ENCODE peak calls at places on chromosomes 7 and 10, in four cellular contexts. W, M, Q and X are unnamed samples.

GRCh38 chr7:39125849-39126248 is 148.1 kb downstream of the POU6F2 start:
- DNase-seq in W (no peak), M (no peak), Q (no peak), X (peak; percentile 23)

GRCh38 chr7:136324073-136324704 is 347.0 kb upstream of the MTPN start:
- DNase-seq in W (no peak), M (no peak), Q (no peak), X (no peak)

GRCh38 chr10:77245953-77246352 is 391.7 kb downstream of the KCNMA1 start:
- DNase-seq in W (no peak), M (no peak), Q (no peak), X (no peak)

GRCh38 chr7:7742223-7742622 is 23.8 kb upstream of the RPA3 start:
- DNase-seq in W (no peak), M (no peak), Q (peak; percentile 58), X (no peak)

GRCh38 chr7:129845972-129846327 is 106.8 kb downstream of the UBE2H start:
- DNase-seq in W (no peak), M (no peak), Q (no peak), X (no peak)

GRCh38 chr10:13528875-13529713 is at the start of gene BEND7:
- DNase-seq in W (peak; percentile 60), M (peak; percentile 17), Q (peak; percentile 48), X (peak; percentile 35)

GRCh38 chr7:128406147-128406985 is 3.4 kb downstream of the IMPDH1 start:
- DNase-seq in W (no peak), M (no peak), Q (peak; percentile 74), X (peak; percentile 52)

GRCh38 chr7:28674359-28674782 is 262.1 kb downstream of the CREB5 start:
- DNase-seq in W (no peak), M (no peak), Q (no peak), X (peak; percentile 8)

GRCh38 chr7:95687759-95688343 is 84.5 kb upstream of the DYNC1I1 start:
- DNase-seq in W (no peak), M (no peak), Q (peak; percentile 64), X (peak; percentile 81)

GRCh38 chr10:127012769-127013152 is 107.5 kb downstream of the DOCK1 start:
- DNase-seq in W (peak; percentile 94), M (no peak), Q (peak; percentile 17), X (peak; percentile 58)

GRCh38 chr7:157490465-157490912 is 153.7 kb downstream of the DNAJB6 start:
- DNase-seq in W (peak; percentile 24), M (no peak), Q (no peak), X (no peak)

GRCh38 chr7:107966701-107967100 is 36.3 kb downstream of the LAMB1 start:
- DNase-seq in W (no peak), M (no peak), Q (peak; percentile 48), X (no peak)

GRCh38 chr10:48981310-48981907 is 41.8 kb upstream of the LRRC18 start:
- DNase-seq in W (peak; percentile 41), M (peak; percentile 29), Q (peak; percentile 89), X (peak; percentile 50)

GRCh38 chr7:34133356-34133982 is 228.1 kb downstream of the BMPER start:
- DNase-seq in W (no peak), M (no peak), Q (no peak), X (peak; percentile 71)

GRCh38 chr7:66682350-66683093 is 53.8 kb downstream of the KCTD7 start:
- DNase-seq in W (peak; percentile 43), M (no peak), Q (peak; percentile 69), X (peak; percentile 47)

GRCh38 chr7:99782012-99782953 is 1.7 kb downstream of the CYP3A4 start:
- DNase-seq in W (no peak), M (no peak), Q (peak; percentile 29), X (no peak)

GRCh38 chr10:28839600-28840007 is 162.3 kb downstream of the BAMBI start:
- DNase-seq in W (peak; percentile 48), M (no peak), Q (no peak), X (no peak)

GRCh38 chr7:22860337-22860736 is 37.7 kb upstream of the TOMM7 start:
- DNase-seq in W (no peak), M (no peak), Q (no peak), X (peak; percentile 86)

GRCh38 chr7:91127974-91128373 is 136.3 kb upstream of the FZD1 start:
- DNase-seq in W (no peak), M (no peak), Q (no peak), X (no peak)

GRCh38 chr7:2572101-2572842 is 13.5 kb downstream of the IQCE start:
- DNase-seq in W (peak; percentile 51), M (peak; percentile 12), Q (no peak), X (no peak)

GRCh38 chr7:71612011-71612410 is 480.1 kb downstream of the GALNT17 start:
- DNase-seq in W (no peak), M (no peak), Q (no peak), X (no peak)

GRCh38 chr7:134737561-134738353 is 41.7 kb upstream of the CALD1 start:
- DNase-seq in W (no peak), M (peak; percentile 15), Q (no peak), X (no peak)

GRCh38 chr7:141242568-141242967 is 168.7 kb downstream of the TMEM178B start:
- DNase-seq in W (no peak), M (no peak), Q (no peak), X (no peak)

GRCh38 chr10:27816305-27816704 is 70.7 kb upstream of the MKX start:
- DNase-seq in W (no peak), M (no peak), Q (no peak), X (no peak)

GRCh38 chr7:18395868-18396267 is 99.7 kb upstream of the HDAC9 start:
- DNase-seq in W (no peak), M (no peak), Q (no peak), X (no peak)

GRCh38 chr7:77327932-77328628 is 88.1 kb downstream of the GSAP start:
- DNase-seq in W (no peak), M (no peak), Q (no peak), X (no peak)

GRCh38 chr10:6514844-6515780 is 65.0 kb downstream of the PRKCQ start:
- DNase-seq in W (no peak), M (no peak), Q (no peak), X (no peak)

GRCh38 chr7:79548616-79549206 is 95.2 kb upstream of the MAGI2 start:
- DNase-seq in W (no peak), M (no peak), Q (peak; percentile 16), X (peak; percentile 36)

GRCh38 chr10:115827180-115827579 is 445.8 kb downstream of the GFRA1 start:
- DNase-seq in W (no peak), M (no peak), Q (no peak), X (no peak)

GRCh38 chr10:103284170-103284569 is 7.2 kb downstream of the INA start:
- DNase-seq in W (no peak), M (no peak), Q (no peak), X (no peak)

GRCh38 chr7:73577627-73578341 is 595 bp downstream of the TBL2 start:
- DNase-seq in W (no peak), M (no peak), Q (peak; percentile 37), X (no peak)

GRCh38 chr7:148503900-148504487 is 86.6 kb upstream of the C7orf33 start:
- DNase-seq in W (no peak), M (no peak), Q (peak; percentile 52), X (peak; percentile 66)

GRCh38 chr10:127150136-127150535 is 46.3 kb downstream of the INSYN2A start:
- DNase-seq in W (no peak), M (no peak), Q (peak; percentile 28), X (peak; percentile 90)

GRCh38 chr10:71134732-71135211 is 77.6 kb upstream of the UNC5B start:
- DNase-seq in W (no peak), M (no peak), Q (peak; percentile 22), X (peak; percentile 55)

GRCh38 chr10:24706479-24707118 is 17.1 kb downstream of the ARHGAP21 start:
- DNase-seq in W (no peak), M (peak; percentile 16), Q (no peak), X (peak; percentile 60)

GRCh38 chr10:5575144-5575481 is 50.4 kb downstream of the CALML3 start:
- DNase-seq in W (no peak), M (no peak), Q (no peak), X (no peak)

GRCh38 chr7:5234852-5235831 is 45.1 kb downstream of the WIPI2 start:
- DNase-seq in W (no peak), M (no peak), Q (no peak), X (no peak)

GRCh38 chr7:51315393-51316261 is 982 bp downstream of the COBL start:
- DNase-seq in W (peak; percentile 58), M (no peak), Q (peak; percentile 85), X (peak; percentile 64)

GRCh38 chr7:44277851-44278250 is 47.5 kb downstream of the CAMK2B start:
- DNase-seq in W (no peak), M (no peak), Q (no peak), X (no peak)